ENCODE peak calls at places on chromosomes 11 and 22, in nine cellular contexts. G is stimulated activated CD4-positive, alpha-beta T cell treated with anti-CD3 and anti-CD28 coated beads, Interleukin-4, amount 100 ng/mL, for 4 hours; Z is stimulated activated naive CD4-positive, alpha-beta T cell; J is SHP77 treated with DMSO at 0.1 percent for 48 hours; X is A172; Q is adrenal gland; S is SJSA1; A is CMK; R is GDM1. D is an unnamed sample.

GRCh38 chr11:64259533-64260067 is 8.3 kb downstream of the PLCB3 start:
- DNase-seq in G (no peak), Z (no peak), J (no peak), X (no peak), Q (peak), S (no peak), A (no peak), R (no peak), D (no peak)

GRCh38 chr11:28049338-28050216 is 58.4 kb downstream of the KIF18A start:
- DNase-seq in G (no peak), Z (no peak), J (no peak), X (peak), Q (no peak), S (no peak), A (no peak), R (no peak), D (no peak)

GRCh38 chr11:22567759-22568158 is 57.9 kb downstream of the FANCF start:
- DNase-seq in G (no peak), Z (no peak), J (no peak), X (no peak), Q (no peak), S (no peak), A (no peak), R (no peak), D (no peak)

GRCh38 chr22:23183107-23183698 is 2.9 kb downstream of the BCR start:
- DNase-seq in G (no peak), Z (no peak), J (no peak), X (peak), Q (peak), S (peak), A (peak), R (peak), D (no peak)

GRCh38 chr11:3123761-3124733 is 41.1 kb downstream of the OSBPL5 start:
- DNase-seq in G (no peak), Z (no peak), J (no peak), X (peak), Q (peak), S (peak), A (no peak), R (no peak), D (peak)

GRCh38 chr11:30917859-30918478 is 331.8 kb upstream of the MPPED2 start:
- DNase-seq in G (no peak), Z (no peak), J (peak), X (peak), Q (peak), S (no peak), A (no peak), R (no peak), D (no peak)

GRCh38 chr11:32870676-32871075 is 21.9 kb upstream of the QSER1 start:
- DNase-seq in G (peak), Z (no peak), J (no peak), X (no peak), Q (no peak), S (no peak), A (no peak), R (no peak), D (no peak)

GRCh38 chr11:8008212-8008611 is 21.1 kb downstream of the EIF3F start:
- DNase-seq in G (no peak), Z (no peak), J (no peak), X (no peak), Q (peak), S (no peak), A (no peak), R (no peak), D (no peak)

GRCh38 chr11:92251980-92252379 is 27.4 kb downstream of the FAT3 start:
- DNase-seq in G (no peak), Z (no peak), J (no peak), X (no peak), Q (no peak), S (no peak), A (no peak), R (no peak), D (no peak)

GRCh38 chr11:26621147-26621546 is 49.1 kb upstream of the MUC15 start:
- DNase-seq in G (no peak), Z (no peak), J (no peak), X (peak), Q (no peak), S (no peak), A (no peak), R (no peak), D (no peak)